ENCODE peak calls at places on chromosomes 5 and 9, in five cellular contexts. R is upper lobe of left lung, O is HepG2, F is K562, V is GM12878. I is an unnamed sample.
A peak's percentile ranks its signal among the peaks of the same experiment; 100 is the strongest.

GRCh38 chr5:132447196-132447595 is 43.4 kb downstream of the IRF1 start:
- ATAC-seq in R (no peak), F (no peak), O (no peak), V (no peak), I (no peak)

GRCh38 chr5:55907927-55908326 is 56.8 kb downstream of the IL31RA start:
- ATAC-seq in V (no peak), O (no peak), F (no peak), R (no peak), I (no peak)

GRCh38 chr5:141476132-141476909 is 555 bp downstream of the PCDHGC3 start:
- ATAC-seq in F (no peak), R (peak; percentile 67), O (peak; percentile 60), V (peak; percentile 59), I (peak; percentile 61)

GRCh38 chr5:121503111-121503840 is 348.4 kb upstream of the FTMT start:
- ATAC-seq in R (no peak), O (no peak), F (no peak), V (no peak), I (no peak)

GRCh38 chr9:1233568-1233967 is 183.4 kb downstream of the DMRT2 start:
- ATAC-seq in V (no peak), R (no peak), O (no peak), F (no peak), I (no peak)

GRCh38 chr9:116090030-116090770 is 63.4 kb upstream of the PAPPA start:
- ATAC-seq in V (no peak), R (no peak), F (no peak), O (no peak), I (no peak)

GRCh38 chr9:132114102-132114707 is 34.5 kb upstream of the MED27 start:
- ATAC-seq in R (peak; percentile 84), O (peak; percentile 93), V (peak; percentile 52), F (peak; percentile 94), I (peak; percentile 50)

GRCh38 chr9:16309350-16310271 is 560.9 kb downstream of the BNC2 start:
- ATAC-seq in O (no peak), V (no peak), F (no peak), R (peak; percentile 79), I (peak; percentile 70)

GRCh38 chr5:144028644-144029043 is 141.8 kb downstream of the YIPF5 start:
- ATAC-seq in O (no peak), F (no peak), R (peak; percentile 82), V (no peak), I (no peak)

GRCh38 chr9:130229759-130230158 is 35.8 kb upstream of the HMCN2 start:
- ATAC-seq in R (no peak), V (no peak), F (no peak), O (no peak), I (no peak)

GRCh38 chr9:134677743-134678142 is 36.1 kb downstream of the COL5A1 start:
- ATAC-seq in R (no peak), O (no peak), V (no peak), F (no peak), I (no peak)

GRCh38 chr5:147752666-147753290 is 29.8 kb downstream of the JAKMIP2 start:
- ATAC-seq in V (no peak), F (no peak), O (no peak), R (no peak), I (no peak)

GRCh38 chr9:91100878-91101450 is 260.8 kb downstream of the AUH start:
- ATAC-seq in R (peak; percentile 34), F (no peak), V (no peak), O (peak; percentile 98), I (peak; percentile 57)
- TF ChIP-seq EP300 in R (no peak), F (no peak), V (no peak), O (peak; percentile 44), I (no peak)

GRCh38 chr5:57173318-57174127 is at the start of gene GPBP1:
- ATAC-seq in F (peak; percentile 85), V (peak; percentile 72), O (peak; percentile 85), R (peak; percentile 96), I (peak; percentile 95)
- TF ChIP-seq POLR2AphosphoS5 in F (peak; percentile 67), V (no peak), O (peak; percentile 75), R (peak; percentile 96), I (peak; percentile 69)

DNA sequence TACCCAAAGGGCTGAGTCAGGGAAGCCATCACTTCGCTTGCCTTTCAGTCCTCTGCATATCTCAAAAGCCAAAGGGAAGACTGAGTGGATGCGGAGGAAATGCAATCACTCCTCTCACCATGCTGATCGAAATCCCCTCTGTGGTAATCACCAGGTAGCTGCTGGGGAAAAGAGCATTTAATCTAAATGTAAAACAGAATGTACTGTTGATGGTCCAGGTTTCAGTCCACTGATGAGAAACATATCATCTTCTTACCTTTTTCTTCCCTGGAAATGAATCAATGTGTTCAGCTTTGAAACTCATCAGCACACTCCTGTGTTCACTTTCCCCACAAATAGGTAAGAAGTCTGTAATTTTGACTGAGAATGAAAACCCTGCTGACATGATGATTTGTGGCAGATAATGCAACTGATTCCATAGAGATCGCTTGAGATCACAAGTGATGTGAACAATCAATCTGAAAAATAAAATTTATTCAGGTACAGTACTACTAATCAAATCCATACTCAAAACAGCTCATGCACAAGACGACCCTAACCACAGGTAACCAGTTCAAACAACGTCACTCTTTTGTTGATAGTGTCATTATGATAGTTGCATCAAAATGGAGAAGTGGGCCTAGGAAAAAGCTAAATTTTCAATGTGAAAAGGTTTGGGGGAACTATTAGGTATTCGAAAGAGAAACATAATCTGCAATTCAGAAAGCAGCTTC is 454.0 kb upstream of the RGMB start:
- ATAC-seq in V (peak; percentile 71), R (no peak), O (no peak), F (no peak), I (no peak)
- TF ChIP-seq EP300 in V (no peak), R (no peak), O (no peak), F (no peak), I (no peak)

GRCh38 chr9:70442328-70442848 is 27.9 kb upstream of the KLF9 start:
- ATAC-seq in R (no peak), V (no peak), O (no peak), F (no peak), I (no peak)

GRCh38 chr9:70441622-70442021 is 27.2 kb upstream of the KLF9 start:
- ATAC-seq in F (no peak), V (no peak), R (no peak), O (peak; percentile 82), I (no peak)

GRCh38 chr9:70435948-70436347 is 21.5 kb upstream of the KLF9 start:
- ATAC-seq in R (no peak), O (no peak), F (no peak), V (no peak), I (peak; percentile 40)

GRCh38 chr9:70439991-70440706 is 25.7 kb upstream of the KLF9 start:
- ATAC-seq in F (peak; percentile 49), R (no peak), O (no peak), V (no peak), I (no peak)

DNA sequence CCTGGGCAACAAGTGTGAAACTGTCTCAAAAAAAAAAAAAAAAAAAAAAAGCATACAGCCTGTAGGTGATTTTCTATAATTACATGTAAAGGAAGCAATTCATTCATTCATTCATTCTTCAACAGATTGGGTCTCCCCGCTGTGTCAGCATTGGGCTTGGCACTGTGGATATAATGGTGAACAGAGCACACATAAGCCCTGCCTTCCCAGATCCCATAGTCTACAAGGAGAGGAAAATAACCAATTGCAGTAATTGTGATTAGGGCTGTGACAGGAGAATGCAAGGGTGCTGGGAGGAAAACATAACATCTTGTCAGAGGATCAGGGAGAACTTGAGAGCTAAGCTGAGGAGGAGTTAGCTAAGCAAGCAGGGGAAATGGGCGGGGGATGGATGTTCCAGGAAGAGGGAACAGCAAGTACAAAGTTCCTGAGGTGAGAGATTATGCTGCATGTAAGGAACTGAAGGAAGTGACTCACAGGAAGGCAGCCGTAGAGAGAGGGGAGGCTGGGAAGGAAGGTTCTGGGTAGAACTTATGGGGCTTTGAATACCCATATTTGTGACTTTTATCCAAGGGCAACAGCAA is 24.0 kb upstream of the KLF9 start:
- ATAC-seq in V (no peak), F (peak; percentile 73), R (peak; percentile 85), O (no peak), I (peak; percentile 86)
- TF ChIP-seq POLR2AphosphoS5 in V (no peak), F (no peak), R (peak; percentile 93), O (no peak), I (peak; percentile 89)

GRCh38 chr5:62066878-62067277 is 239.1 kb upstream of the KIF2A start:
- ATAC-seq in O (no peak), V (no peak), F (no peak), R (no peak), I (no peak)
- TF ChIP-seq EP300 in O (no peak), V (no peak), F (no peak), R (no peak), I (no peak)

GRCh38 chr5:73529081-73529480 is 30.8 kb downstream of the BTF3 start:
- ATAC-seq in V (no peak), O (no peak), F (no peak), R (no peak), I (no peak)
- TF ChIP-seq POLR2AphosphoS5 in V (no peak), O (no peak), F (no peak), R (no peak), I (no peak)

I was measured in gastroesophageal sphincter.